ENCODE peak calls at places on chromosomes 12 and 14, in eight cellular contexts. N, O, I, S, W, U, A and C are unnamed samples.

GRCh38 chr14:86527312-86527711 is 997.4 kb downstream of the FLRT2 start:
- DNase-seq in I (no peak), O (no peak), S (no peak), N (no peak), A (no peak), W (no peak), U (no peak), C (no peak)

GRCh38 chr14:58712357-58712756 is 74.6 kb downstream of the DACT1 start:
- DNase-seq in A (no peak), I (no peak), N (no peak), U (no peak), W (no peak), O (no peak), S (no peak), C (no peak)

GRCh38 chr12:109744991-109745942 is 31.6 kb downstream of the FAM222A start:
- DNase-seq in W (peak), N (no peak), O (no peak), S (no peak), U (peak), I (peak), A (no peak), C (peak)

GRCh38 chr14:86334355-86334754 is 804.4 kb downstream of the FLRT2 start:
- DNase-seq in S (no peak), W (no peak), U (no peak), A (no peak), O (no peak), I (no peak), N (no peak), C (no peak)

GRCh38 chr12:130521375-130522124 is 183.9 kb downstream of the PIWIL1 start:
- DNase-seq in W (no peak), A (no peak), S (no peak), N (no peak), U (no peak), I (no peak), O (no peak), C (no peak)

GRCh38 chr14:21300892-21301291 is 21.0 kb downstream of the RPGRIP1 start:
- DNase-seq in I (no peak), U (peak), O (peak), A (no peak), W (no peak), S (no peak), N (peak), C (no peak)

GRCh38 chr12:87382959-87383591 is 646.1 kb downstream of the C12orf50 start:
- DNase-seq in U (no peak), S (no peak), N (peak), I (no peak), W (no peak), O (no peak), A (no peak), C (no peak)

GRCh38 chr14:59254146-59254910 is 65.9 kb downstream of the DAAM1 start:
- DNase-seq in A (no peak), I (peak), O (peak), W (no peak), U (no peak), S (peak), N (peak), C (peak)

GRCh38 chr14:61102549-61103466 is 121.8 kb downstream of the SLC38A6 start:
- DNase-seq in W (no peak), O (no peak), S (no peak), N (no peak), U (no peak), A (no peak), I (no peak), C (no peak)

GRCh38 chr14:104138098-104138890 is at the start of gene KIF26A:
- DNase-seq in S (peak), O (peak), N (peak), A (no peak), U (peak), W (no peak), I (peak), C (no peak)

GRCh38 chr14:59097681-59098080 is 90.8 kb upstream of the DAAM1 start:
- DNase-seq in O (no peak), A (no peak), S (no peak), U (no peak), N (no peak), W (no peak), I (no peak), C (no peak)

GRCh38 chr14:105537580-105538474 is 11.4 kb downstream of the TMEM121 start:
- DNase-seq in U (peak), N (peak), W (no peak), O (peak), I (peak), A (peak), S (peak), C (no peak)

GRCh38 chr12:89680409-89680808 is 28.2 kb downstream of the ATP2B1 start:
- DNase-seq in A (no peak), I (no peak), S (no peak), W (no peak), U (no peak), O (no peak), N (no peak), C (no peak)

GRCh38 chr14:81341405-81342180 is 58.5 kb downstream of the STON2 start:
- DNase-seq in U (no peak), N (no peak), W (no peak), O (peak), I (no peak), S (no peak), A (no peak), C (no peak)

GRCh38 chr14:70808023-70808401 is 1.3 kb downstream of the MAP3K9 start:
- DNase-seq in O (no peak), N (peak), A (peak), U (no peak), W (no peak), S (peak), I (no peak), C (no peak)

GRCh38 chr12:64801381-64801780 is 23.1 kb upstream of the TBC1D30 start:
- DNase-seq in U (no peak), S (no peak), N (no peak), A (no peak), I (no peak), O (no peak), W (no peak), C (no peak)

GRCh38 chr14:104680806-104681688 is 8.4 kb upstream of the INF2 start:
- DNase-seq in I (no peak), W (no peak), N (peak), U (no peak), S (peak), O (no peak), A (no peak), C (peak)

GRCh38 chr12:22306311-22306710 is 28.2 kb downstream of the ST8SIA1 start:
- DNase-seq in I (no peak), W (no peak), A (no peak), N (no peak), U (no peak), O (no peak), S (no peak), C (no peak)

GRCh38 chr12:2284857-2285256 is 232.1 kb downstream of the CACNA1C start:
- DNase-seq in N (peak), U (peak), I (peak), O (peak), A (peak), S (peak), W (peak), C (no peak)

GRCh38 chr14:58160561-58160960 is 8.5 kb upstream of the ARMH4 start:
- DNase-seq in U (no peak), I (no peak), W (no peak), N (no peak), S (no peak), O (no peak), A (no peak), C (no peak)

GRCh38 chr12:115451151-115451784 is 767.3 kb upstream of the TBX3 start:
- DNase-seq in W (no peak), A (no peak), U (no peak), N (no peak), O (peak), I (no peak), S (no peak), C (no peak)

GRCh38 chr12:124921200-124922008 is 7.0 kb upstream of the UBC start:
- DNase-seq in S (peak), O (peak), W (no peak), N (peak), A (peak), I (peak), U (peak), C (no peak)

GRCh38 chr14:34580381-34580780 is 40.9 kb upstream of the EAPP start:
- DNase-seq in S (no peak), W (no peak), U (peak), O (no peak), N (no peak), A (no peak), I (no peak), C (no peak)

GRCh38 chr12:105409881-105410471 is 79.5 kb downstream of the C12orf75 start:
- DNase-seq in A (no peak), I (peak), O (peak), U (no peak), N (no peak), W (no peak), S (peak), C (no peak)

GRCh38 chr14:73786942-73787759 is 64.5 kb upstream of the PTGR2 start:
- DNase-seq in N (peak), S (peak), U (peak), O (peak), A (peak), I (peak), W (peak), C (peak)

GRCh38 chr12:59823535-59823934 is 227.7 kb downstream of the SLC16A7 start:
- DNase-seq in O (no peak), N (no peak), W (no peak), U (no peak), A (no peak), S (no peak), I (no peak), C (no peak)

GRCh38 chr14:78327426-78328210 is 157.4 kb downstream of the NRXN3 start:
- DNase-seq in O (no peak), U (no peak), A (no peak), I (no peak), N (no peak), S (no peak), W (no peak), C (no peak)

GRCh38 chr12:49336645-49337584 is at the start of gene C1QL4:
- DNase-seq in U (peak), O (peak), N (peak), I (peak), S (peak), W (peak), A (peak), C (no peak)

GRCh38 chr14:36928432-36928831 is 244.0 kb downstream of the SLC25A21 start:
- DNase-seq in I (no peak), O (no peak), A (no peak), W (no peak), S (no peak), N (no peak), U (no peak), C (no peak)

GRCh38 chr14:36935976-36936678 is 236.3 kb downstream of the SLC25A21 start:
- DNase-seq in A (no peak), O (no peak), W (no peak), N (no peak), S (no peak), U (no peak), I (no peak), C (no peak)

GRCh38 chr14:36934304-36934703 is 238.1 kb downstream of the SLC25A21 start:
- DNase-seq in S (no peak), N (no peak), A (no peak), W (no peak), U (no peak), O (no peak), I (no peak), C (no peak)

GRCh38 chr14:36931796-36932195 is 240.6 kb downstream of the SLC25A21 start:
- DNase-seq in U (no peak), O (no peak), S (no peak), W (no peak), N (no peak), I (no peak), A (no peak), C (no peak)
- TF ChIP-seq CTCF in U (no peak), O (no peak), S (no peak), W (no peak), N (no peak), I (no peak), A (no peak), C (no peak)

DNA sequence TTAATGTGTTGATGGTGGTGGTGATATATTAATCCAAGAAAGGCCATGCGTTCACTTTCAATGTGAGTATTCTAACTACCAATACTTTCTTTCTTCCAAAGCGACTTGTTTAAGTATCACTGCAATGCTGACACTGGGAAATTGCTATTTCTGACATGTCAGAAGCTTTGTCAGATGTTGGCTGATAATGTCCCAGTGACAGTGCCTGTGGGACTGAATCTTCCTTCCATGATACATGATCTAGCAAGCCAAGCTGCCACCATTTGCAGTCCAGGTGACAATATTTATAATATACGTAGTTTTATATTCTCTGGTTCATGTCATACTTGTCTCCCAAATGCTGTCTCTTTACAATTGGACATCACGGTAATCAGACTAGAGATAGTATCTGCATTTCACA is 57.1 kb downstream of the KNTC1 start:
- DNase-seq in W (no peak), U (no peak), O (no peak), N (no peak), I (no peak), A (no peak), S (no peak), C (no peak)
- H3K27ac ChIP-seq in W (no peak), U (no peak), O (no peak), N (no peak), I (no peak), A (no peak), S (no peak), C (no peak)

DNA sequence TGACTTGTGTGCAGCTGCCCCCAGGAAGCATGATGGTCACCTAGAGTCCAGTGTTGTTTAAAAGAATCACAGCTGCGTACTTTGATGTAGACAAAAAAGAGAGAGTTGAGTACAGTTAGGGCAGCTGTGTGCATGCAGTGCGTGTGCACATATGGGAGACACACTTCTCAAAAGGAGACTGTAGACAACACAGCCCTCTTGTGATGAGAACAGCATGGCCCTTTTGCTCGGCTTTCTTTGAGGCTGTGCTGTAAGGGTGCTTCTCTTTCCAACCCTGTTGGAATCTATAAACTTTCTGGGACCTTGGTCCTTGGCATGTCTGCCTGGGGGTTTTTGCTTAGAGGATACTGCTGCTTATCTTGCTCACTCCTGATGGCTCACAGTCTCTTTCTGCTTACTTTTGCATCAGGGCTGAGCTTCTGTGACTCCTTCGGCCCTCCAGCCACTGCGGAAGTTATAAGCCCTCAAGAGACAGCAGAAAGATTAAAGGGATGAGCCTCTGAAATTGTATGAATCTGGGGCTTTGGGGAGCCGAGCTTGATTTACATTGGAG is 102.9 kb downstream of the DYRK2 start:
- DNase-seq in W (no peak), I (no peak), S (no peak), A (no peak), N (no peak), O (no peak), U (no peak), C (no peak)
- TF ChIP-seq CTCF in W (no peak), I (no peak), S (no peak), A (no peak), N (no peak), O (no peak), U (no peak), C (no peak)

DNA sequence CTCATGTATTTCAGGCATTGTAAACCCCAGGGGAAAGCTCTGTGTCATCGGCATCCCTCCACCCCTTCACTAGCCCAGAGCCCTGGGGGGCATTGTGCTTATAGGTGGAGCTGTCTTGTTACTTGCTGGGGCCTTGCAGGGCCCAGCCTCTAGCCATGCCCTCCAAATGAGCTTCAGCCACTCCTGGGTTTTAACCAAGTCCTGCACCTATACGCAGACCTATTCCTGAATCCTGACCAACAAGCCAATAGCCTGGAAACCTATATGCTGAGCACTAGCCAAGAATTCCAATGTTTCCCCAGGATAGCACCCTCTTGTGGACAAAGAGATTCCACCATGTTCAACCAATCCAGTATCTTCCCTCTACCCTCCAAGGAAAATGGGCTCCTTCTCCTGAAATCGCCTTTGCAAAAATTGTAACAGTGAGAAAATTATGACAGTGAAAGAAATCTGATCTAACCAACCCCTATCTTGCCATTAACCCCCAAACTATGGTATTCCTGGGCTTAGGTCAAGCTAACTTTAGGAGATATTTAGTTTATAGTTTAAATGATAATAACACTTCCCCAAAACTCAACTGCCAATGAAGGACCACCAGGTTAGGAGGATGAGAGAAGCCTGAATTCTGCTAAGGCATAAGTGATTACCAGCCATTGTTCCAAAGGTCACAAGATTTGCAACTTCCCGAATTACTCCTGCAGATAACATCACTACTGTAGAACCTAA is 55.5 kb downstream of the TTC7B start:
- DNase-seq in O (no peak), U (no peak), A (no peak), S (no peak), N (no peak), W (no peak), I (no peak), C (no peak)
- H3K27ac ChIP-seq in O (peak), U (no peak), A (no peak), S (no peak), N (no peak), W (peak), I (no peak), C (peak)